ENCODE peak calls at places on chromosome 6, in eight cellular contexts. One of them, this sample, is unnamed.

GRCh38 chr6:98477231-98477630 is 357.1 kb upstream of the POU3F2 start:
- DNase-seq in type B pancreatic cell: no peak
- DNase-seq in neural progenitor cell: no peak
- DNase-seq in RWPE1: no peak
- DNase-seq in astrocyte: peak; percentile 54
- DNase-seq in mucosa of descending colon: no peak
- DNase-seq in cardiac muscle cell: no peak
- DNase-seq in psoas muscle: no peak
- DNase-seq in this sample: no peak

GRCh38 chr6:48041894-48042293 is 69.1 kb downstream of the PTCHD4 start:
- DNase-seq in cardiac muscle cell: no peak
- DNase-seq in astrocyte: no peak
- DNase-seq in psoas muscle: no peak
- DNase-seq in neural progenitor cell: no peak
- DNase-seq in mucosa of descending colon: no peak
- DNase-seq in RWPE1: no peak
- DNase-seq in type B pancreatic cell: no peak
- DNase-seq in this sample: no peak

GRCh38 chr6:161301338-161301737 is 27.5 kb upstream of the AGPAT4 start:
- DNase-seq in type B pancreatic cell: no peak
- DNase-seq in RWPE1: peak; percentile 30
- DNase-seq in psoas muscle: no peak
- DNase-seq in neural progenitor cell: no peak
- DNase-seq in mucosa of descending colon: no peak
- DNase-seq in astrocyte: peak; percentile 82
- DNase-seq in cardiac muscle cell: peak; percentile 91
- DNase-seq in this sample: no peak

GRCh38 chr6:134636221-134636830 is 313.6 kb downstream of the ALDH8A1 start:
- DNase-seq in astrocyte: no peak
- DNase-seq in cardiac muscle cell: no peak
- DNase-seq in neural progenitor cell: no peak
- DNase-seq in mucosa of descending colon: no peak
- DNase-seq in RWPE1: no peak
- DNase-seq in psoas muscle: no peak
- DNase-seq in type B pancreatic cell: no peak
- DNase-seq in this sample: no peak

GRCh38 chr6:137423444-137424168 is 70.6 kb downstream of the OLIG3 start:
- DNase-seq in psoas muscle: no peak
- DNase-seq in neural progenitor cell: no peak
- DNase-seq in astrocyte: no peak
- DNase-seq in type B pancreatic cell: no peak
- DNase-seq in cardiac muscle cell: no peak
- DNase-seq in mucosa of descending colon: no peak
- DNase-seq in RWPE1: no peak
- DNase-seq in this sample: no peak

GRCh38 chr6:12245763-12246720 is 44.1 kb upstream of the EDN1 start:
- DNase-seq in psoas muscle: no peak
- DNase-seq in type B pancreatic cell: no peak
- DNase-seq in RWPE1: no peak
- DNase-seq in astrocyte: no peak
- DNase-seq in cardiac muscle cell: no peak
- DNase-seq in mucosa of descending colon: no peak
- DNase-seq in neural progenitor cell: peak; percentile 12
- DNase-seq in this sample: no peak

GRCh38 chr6:21947751-21948386 is 349.0 kb downstream of the PRL start:
- DNase-seq in RWPE1: no peak
- DNase-seq in type B pancreatic cell: no peak
- DNase-seq in cardiac muscle cell: no peak
- DNase-seq in psoas muscle: no peak
- DNase-seq in astrocyte: peak; percentile 67
- DNase-seq in neural progenitor cell: no peak
- DNase-seq in mucosa of descending colon: no peak
- DNase-seq in this sample: peak; percentile 20

GRCh38 chr6:10621227-10621626 is 73.2 kb downstream of the C6orf52 start:
- DNase-seq in RWPE1: no peak
- DNase-seq in psoas muscle: no peak
- DNase-seq in astrocyte: no peak
- DNase-seq in type B pancreatic cell: no peak
- DNase-seq in mucosa of descending colon: no peak
- DNase-seq in cardiac muscle cell: no peak
- DNase-seq in neural progenitor cell: no peak
- DNase-seq in this sample: no peak

GRCh38 chr6:164967102-164967501 is 342.3 kb downstream of the C6orf118 start:
- DNase-seq in mucosa of descending colon: no peak
- DNase-seq in astrocyte: no peak
- DNase-seq in RWPE1: no peak
- DNase-seq in type B pancreatic cell: no peak
- DNase-seq in psoas muscle: no peak
- DNase-seq in neural progenitor cell: peak; percentile 7
- DNase-seq in cardiac muscle cell: no peak
- DNase-seq in this sample: peak; percentile 40

GRCh38 chr6:15504040-15504491 is 158.8 kb downstream of the DTNBP1 start:
- DNase-seq in psoas muscle: peak; percentile 64
- DNase-seq in neural progenitor cell: peak; percentile 25
- DNase-seq in mucosa of descending colon: peak; percentile 46
- DNase-seq in cardiac muscle cell: peak; percentile 39
- DNase-seq in type B pancreatic cell: no peak
- DNase-seq in RWPE1: no peak
- DNase-seq in astrocyte: no peak
- DNase-seq in this sample: no peak

GRCh38 chr6:111958534-111958933 is 85.3 kb upstream of the FYN start:
- DNase-seq in mucosa of descending colon: no peak
- DNase-seq in type B pancreatic cell: no peak
- DNase-seq in cardiac muscle cell: no peak
- DNase-seq in neural progenitor cell: no peak
- DNase-seq in astrocyte: no peak
- DNase-seq in RWPE1: no peak
- DNase-seq in psoas muscle: no peak
- DNase-seq in this sample: no peak

GRCh38 chr6:148529010-148529409 is 186.4 kb downstream of the SASH1 start:
- DNase-seq in cardiac muscle cell: no peak
- DNase-seq in type B pancreatic cell: no peak
- DNase-seq in psoas muscle: no peak
- DNase-seq in astrocyte: no peak
- DNase-seq in neural progenitor cell: no peak
- DNase-seq in mucosa of descending colon: no peak
- DNase-seq in RWPE1: no peak
- DNase-seq in this sample: no peak

GRCh38 chr6:42424906-42425474 is 26.7 kb downstream of the TRERF1 start:
- DNase-seq in neural progenitor cell: no peak
- DNase-seq in RWPE1: no peak
- DNase-seq in cardiac muscle cell: no peak
- DNase-seq in psoas muscle: no peak
- DNase-seq in astrocyte: no peak
- DNase-seq in type B pancreatic cell: no peak
- DNase-seq in mucosa of descending colon: no peak
- DNase-seq in this sample: no peak

GRCh38 chr6:138004423-138005287 is 102.6 kb downstream of the PERP start:
- DNase-seq in psoas muscle: no peak
- DNase-seq in astrocyte: no peak
- DNase-seq in mucosa of descending colon: no peak
- DNase-seq in neural progenitor cell: peak; percentile 35
- DNase-seq in RWPE1: peak; percentile 38
- DNase-seq in type B pancreatic cell: no peak
- DNase-seq in cardiac muscle cell: peak; percentile 53
- DNase-seq in this sample: peak; percentile 30

GRCh38 chr6:17714177-17714576 is 7.5 kb upstream of the NUP153 start:
- DNase-seq in neural progenitor cell: no peak
- DNase-seq in RWPE1: no peak
- DNase-seq in astrocyte: no peak
- DNase-seq in mucosa of descending colon: no peak
- DNase-seq in cardiac muscle cell: no peak
- DNase-seq in type B pancreatic cell: no peak
- DNase-seq in psoas muscle: no peak
- DNase-seq in this sample: no peak

GRCh38 chr6:40376113-40376650 is 211.0 kb downstream of the LRFN2 start:
- DNase-seq in mucosa of descending colon: no peak
- DNase-seq in RWPE1: no peak
- DNase-seq in psoas muscle: no peak
- DNase-seq in astrocyte: no peak
- DNase-seq in neural progenitor cell: no peak
- DNase-seq in cardiac muscle cell: no peak
- DNase-seq in type B pancreatic cell: no peak
- DNase-seq in this sample: no peak

GRCh38 chr6:104473021-104473429 is 386.7 kb downstream of the HACE1 start:
- DNase-seq in cardiac muscle cell: no peak
- DNase-seq in type B pancreatic cell: no peak
- DNase-seq in RWPE1: no peak
- DNase-seq in astrocyte: no peak
- DNase-seq in mucosa of descending colon: no peak
- DNase-seq in psoas muscle: no peak
- DNase-seq in neural progenitor cell: peak; percentile 63
- DNase-seq in this sample: no peak

GRCh38 chr6:88513920-88514319 is 347.8 kb upstream of the CNR1 start:
- DNase-seq in cardiac muscle cell: no peak
- DNase-seq in neural progenitor cell: no peak
- DNase-seq in type B pancreatic cell: no peak
- DNase-seq in mucosa of descending colon: no peak
- DNase-seq in astrocyte: no peak
- DNase-seq in RWPE1: no peak
- DNase-seq in psoas muscle: no peak
- DNase-seq in this sample: no peak
- TF ChIP-seq CTCF in cardiac muscle cell: no peak
- TF ChIP-seq CTCF in neural progenitor cell: no peak
- TF ChIP-seq CTCF in type B pancreatic cell: no peak
- TF ChIP-seq CTCF in mucosa of descending colon: no peak
- TF ChIP-seq CTCF in astrocyte: no peak
- TF ChIP-seq CTCF in RWPE1: no peak
- TF ChIP-seq CTCF in psoas muscle: no peak
- TF ChIP-seq CTCF in this sample: no peak

GRCh38 chr6:146301760-146302159 is 241.9 kb upstream of the RAB32 start:
- DNase-seq in neural progenitor cell: no peak
- DNase-seq in RWPE1: no peak
- DNase-seq in type B pancreatic cell: no peak
- DNase-seq in astrocyte: no peak
- DNase-seq in psoas muscle: no peak
- DNase-seq in cardiac muscle cell: no peak
- DNase-seq in mucosa of descending colon: no peak
- DNase-seq in this sample: no peak

GRCh38 chr6:146295695-146296094 is 247.9 kb upstream of the RAB32 start:
- DNase-seq in cardiac muscle cell: no peak
- DNase-seq in psoas muscle: no peak
- DNase-seq in RWPE1: no peak
- DNase-seq in neural progenitor cell: no peak
- DNase-seq in astrocyte: no peak
- DNase-seq in mucosa of descending colon: no peak
- DNase-seq in type B pancreatic cell: no peak
- DNase-seq in this sample: no peak

GRCh38 chr6:146297815-146298214 is 245.8 kb upstream of the RAB32 start:
- DNase-seq in type B pancreatic cell: no peak
- DNase-seq in neural progenitor cell: no peak
- DNase-seq in mucosa of descending colon: no peak
- DNase-seq in astrocyte: no peak
- DNase-seq in psoas muscle: no peak
- DNase-seq in cardiac muscle cell: no peak
- DNase-seq in RWPE1: no peak
- DNase-seq in this sample: no peak

GRCh38 chr6:146305098-146305497 is 238.5 kb upstream of the RAB32 start:
- DNase-seq in mucosa of descending colon: no peak
- DNase-seq in astrocyte: no peak
- DNase-seq in neural progenitor cell: peak; percentile 17
- DNase-seq in type B pancreatic cell: no peak
- DNase-seq in RWPE1: no peak
- DNase-seq in psoas muscle: no peak
- DNase-seq in cardiac muscle cell: peak; percentile 18
- DNase-seq in this sample: no peak

GRCh38 chr6:146300540-146300939 is 243.1 kb upstream of the RAB32 start:
- DNase-seq in astrocyte: no peak
- DNase-seq in neural progenitor cell: no peak
- DNase-seq in psoas muscle: no peak
- DNase-seq in mucosa of descending colon: no peak
- DNase-seq in type B pancreatic cell: no peak
- DNase-seq in RWPE1: no peak
- DNase-seq in cardiac muscle cell: no peak
- DNase-seq in this sample: no peak
- TF ChIP-seq CTCF in astrocyte: no peak
- TF ChIP-seq CTCF in neural progenitor cell: no peak
- TF ChIP-seq CTCF in psoas muscle: no peak
- TF ChIP-seq CTCF in mucosa of descending colon: no peak
- TF ChIP-seq CTCF in type B pancreatic cell: no peak
- TF ChIP-seq CTCF in RWPE1: no peak
- TF ChIP-seq CTCF in cardiac muscle cell: no peak
- TF ChIP-seq CTCF in this sample: no peak

DNA sequence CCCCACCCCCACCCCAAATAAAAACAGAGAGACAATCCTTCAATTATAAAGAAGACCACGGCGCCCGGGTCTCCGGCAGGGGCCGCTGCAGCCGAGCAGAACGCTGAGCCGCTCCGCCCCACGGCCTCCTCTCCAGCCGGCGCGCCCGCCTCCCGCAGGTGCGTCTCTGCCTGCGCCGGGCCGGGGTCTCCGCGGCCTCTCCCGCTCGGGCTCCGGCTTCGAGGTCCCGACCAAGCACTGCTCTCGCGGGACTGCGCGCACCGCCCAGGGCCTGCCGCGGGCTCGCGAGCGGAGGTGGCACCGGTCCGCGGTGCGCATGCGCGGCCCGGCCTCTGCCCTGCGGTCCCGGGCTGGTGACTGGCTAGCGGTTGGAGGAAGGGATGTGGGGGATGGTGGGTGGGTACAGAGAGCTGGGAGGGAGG is 241 bp upstream of the SIRT5 start:
- DNase-seq in RWPE1: peak; percentile 99
- DNase-seq in astrocyte: peak; percentile 75
- DNase-seq in type B pancreatic cell: peak; percentile 97
- DNase-seq in mucosa of descending colon: peak; percentile 96
- DNase-seq in cardiac muscle cell: peak; percentile 94
- DNase-seq in psoas muscle: peak; percentile 90
- DNase-seq in neural progenitor cell: peak; percentile 98
- DNase-seq in this sample: peak; percentile 94
- TF ChIP-seq CTCF in RWPE1: peak; percentile 71
- TF ChIP-seq CTCF in astrocyte: no peak
- TF ChIP-seq CTCF in type B pancreatic cell: peak; percentile 78
- TF ChIP-seq CTCF in mucosa of descending colon: peak; percentile 19
- TF ChIP-seq CTCF in cardiac muscle cell: peak; percentile 47
- TF ChIP-seq CTCF in psoas muscle: peak; percentile 46
- TF ChIP-seq CTCF in neural progenitor cell: peak; percentile 67
- TF ChIP-seq CTCF in this sample: peak; percentile 59

GRCh38 chr6:167045828-167046580 is 46.8 kb downstream of the CEP43 start:
- DNase-seq in neural progenitor cell: no peak
- DNase-seq in psoas muscle: no peak
- DNase-seq in mucosa of descending colon: no peak
- DNase-seq in astrocyte: no peak
- DNase-seq in cardiac muscle cell: no peak
- DNase-seq in RWPE1: no peak
- DNase-seq in type B pancreatic cell: no peak
- DNase-seq in this sample: no peak
- TF ChIP-seq CTCF in neural progenitor cell: no peak
- TF ChIP-seq CTCF in psoas muscle: no peak
- TF ChIP-seq CTCF in mucosa of descending colon: no peak
- TF ChIP-seq CTCF in astrocyte: no peak
- TF ChIP-seq CTCF in cardiac muscle cell: peak; percentile 12
- TF ChIP-seq CTCF in RWPE1: no peak
- TF ChIP-seq CTCF in type B pancreatic cell: peak; percentile 31
- TF ChIP-seq CTCF in this sample: peak; percentile 35

DNA sequence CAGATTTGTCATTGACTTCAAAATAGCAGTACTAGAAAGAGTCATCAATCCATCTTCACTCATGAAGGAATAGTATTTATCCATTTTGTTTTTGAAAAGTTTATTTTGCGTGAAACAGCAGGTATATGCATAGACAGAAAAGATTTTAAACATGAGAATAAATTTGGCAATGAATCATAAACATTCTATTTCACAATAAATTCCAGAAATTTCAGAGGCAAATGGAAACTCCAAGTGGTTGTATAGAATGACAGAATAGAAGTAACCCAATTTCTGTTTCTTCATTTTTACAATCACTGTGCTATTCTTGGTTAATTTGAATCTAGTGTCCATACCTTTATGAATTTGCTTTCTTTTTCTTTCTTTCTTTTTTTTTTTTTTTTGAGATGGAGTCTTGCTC is 173.0 kb upstream of the ECI2 start:
- DNase-seq in cardiac muscle cell: no peak
- DNase-seq in type B pancreatic cell: no peak
- DNase-seq in RWPE1: no peak
- DNase-seq in neural progenitor cell: no peak
- DNase-seq in mucosa of descending colon: no peak
- DNase-seq in psoas muscle: no peak
- DNase-seq in astrocyte: no peak
- DNase-seq in this sample: no peak
- TF ChIP-seq CTCF in cardiac muscle cell: no peak
- TF ChIP-seq CTCF in type B pancreatic cell: no peak
- TF ChIP-seq CTCF in RWPE1: no peak
- TF ChIP-seq CTCF in neural progenitor cell: no peak
- TF ChIP-seq CTCF in mucosa of descending colon: no peak
- TF ChIP-seq CTCF in psoas muscle: no peak
- TF ChIP-seq CTCF in astrocyte: no peak
- TF ChIP-seq CTCF in this sample: no peak